ENCODE peak calls at places on chromosomes 7 and 10, in six cellular contexts. C, K, A, E, F and R are unnamed samples.
A peak's percentile ranks its signal among the peaks of the same experiment; 100 is the strongest.

GRCh38 chr7:102834999-102835398 is 77.8 kb upstream of the LRRC17 start:
- DNase-seq in C (no peak), K (no peak), A (peak; percentile 91), E (peak; percentile 63), F (no peak), R (no peak)

GRCh38 chr10:32121648-32122047 is 65.4 kb upstream of the KIF5B start:
- DNase-seq in C (no peak), K (no peak), A (no peak), E (no peak), F (no peak), R (no peak)

GRCh38 chr10:132511692-132512442 is 25.7 kb upstream of the INPP5A start:
- DNase-seq in C (no peak), K (no peak), A (no peak), E (peak; percentile 72), F (no peak), R (no peak)

GRCh38 chr10:24331457-24331856 is 122.5 kb downstream of the KIAA1217 start:
- DNase-seq in C (peak; percentile 51), K (peak; percentile 63), A (peak; percentile 35), E (peak; percentile 94), F (no peak), R (no peak)

GRCh38 chr10:92891885-92892705 is 43.8 kb downstream of the EXOC6 start:
- DNase-seq in C (peak; percentile 50), K (peak; percentile 19), A (peak; percentile 91), E (peak; percentile 74), F (no peak), R (no peak)

GRCh38 chr7:6385110-6385792 is 62.5 kb downstream of the DAGLB start:
- DNase-seq in C (no peak), K (no peak), A (peak; percentile 97), E (peak; percentile 91), F (no peak), R (no peak)

GRCh38 chr10:129888784-129889616 is 75.1 kb downstream of the EBF3 start:
- DNase-seq in C (no peak), K (no peak), A (peak; percentile 15), E (peak; percentile 66), F (no peak), R (no peak)

GRCh38 chr7:40099837-40100236 is 34.6 kb downstream of the MPLKIP start:
- DNase-seq in C (no peak), K (peak; percentile 23), A (no peak), E (no peak), F (no peak), R (no peak)

GRCh38 chr10:133292919-133293809 is 15.5 kb downstream of the TUBGCP2 start:
- DNase-seq in C (no peak), K (no peak), A (peak; percentile 75), E (peak; percentile 48), F (no peak), R (no peak)

GRCh38 chr7:36287371-36288241 is 102.1 kb upstream of the ANLN start:
- DNase-seq in C (no peak), K (no peak), A (no peak), E (no peak), F (peak; percentile 30), R (peak; percentile 24)

GRCh38 chr10:29132821-29133156 is 156.1 kb upstream of the LYZL1 start:
- DNase-seq in C (no peak), K (peak; percentile 38), A (no peak), E (no peak), F (no peak), R (no peak)

GRCh38 chr7:90736968-90737939 is 141.1 kb downstream of the CDK14 start:
- DNase-seq in C (no peak), K (no peak), A (no peak), E (no peak), F (no peak), R (no peak)

GRCh38 chr10:118498623-118499022 is 96.8 kb downstream of the PRLHR start:
- DNase-seq in C (no peak), K (no peak), A (no peak), E (no peak), F (no peak), R (no peak)

GRCh38 chr10:5776881-5777197 is 36.4 kb downstream of the GDI2 start:
- DNase-seq in C (no peak), K (no peak), A (peak; percentile 71), E (peak; percentile 73), F (no peak), R (no peak)

GRCh38 chr7:151833691-151834090 is 43.2 kb downstream of the PRKAG2 start:
- DNase-seq in C (peak; percentile 39), K (no peak), A (no peak), E (no peak), F (no peak), R (no peak)

GRCh38 chr10:80163741-80164341 is 31.3 kb downstream of the PLAC9 start:
- DNase-seq in C (no peak), K (no peak), A (peak; percentile 90), E (peak; percentile 51), F (no peak), R (no peak)

GRCh38 chr7:27166475-27167169 is 1.3 kb upstream of the HOXA9 start:
- DNase-seq in C (peak; percentile 44), K (no peak), A (no peak), E (no peak), F (no peak), R (no peak)

GRCh38 chr7:4247106-4247876 is 434.8 kb upstream of the FOXK1 start:
- DNase-seq in C (no peak), K (no peak), A (no peak), E (no peak), F (no peak), R (no peak)
- H3K9me3 ChIP-seq in C (peaks cover 8% of the 10 kb centered on the region), K (no peaks in the 10 kb centered on the region), A (peaks cover 28% of the 10 kb centered on the region), E (no peaks in the 10 kb centered on the region), F (peaks cover 3% of the 10 kb centered on the region), R (no peaks in the 10 kb centered on the region)

DNA sequence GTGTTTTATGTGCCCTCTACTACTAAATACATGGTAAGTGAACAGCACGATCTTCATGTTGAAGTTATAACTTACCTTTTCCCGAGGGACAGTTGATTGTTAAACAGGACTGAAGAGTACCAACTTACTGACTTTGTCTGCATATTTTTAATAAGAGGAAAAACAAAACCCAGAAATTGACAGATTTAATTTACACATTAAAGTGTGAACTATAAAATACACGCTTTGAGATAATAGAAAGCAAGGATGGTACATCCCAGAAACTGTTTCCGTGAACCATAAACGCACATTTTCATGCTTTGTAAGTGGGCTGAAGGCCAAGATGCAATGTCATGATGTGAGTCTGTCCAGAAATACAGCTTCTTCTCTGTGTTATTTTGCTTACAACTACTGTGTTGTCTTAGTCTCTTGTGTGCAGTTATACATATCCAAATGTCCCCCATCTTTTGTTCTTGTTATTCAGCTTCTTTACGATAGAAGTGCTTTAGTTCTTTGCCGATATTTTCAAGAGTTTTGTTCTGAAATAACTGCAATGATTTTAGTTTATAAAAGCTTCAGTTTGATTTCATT is 190.1 kb downstream of the MLLT10 start:
- DNase-seq in C (no peak), K (no peak), A (peak; percentile 45), E (peak; percentile 50), F (no peak), R (no peak)
- H3K27ac ChIP-seq in C (no peak overlapping the region), K (no peak overlapping the region), A (no peak overlapping the region), E (peak overlapping the region; percentile 95), F (no peak overlapping the region), R (no peak overlapping the region)

GRCh38 chr10:81874878-81875679 is at the start of gene NRG3:
- DNase-seq in C (no peak), K (no peak), A (no peak), E (no peak), F (no peak), R (no peak)
- H3K4me3 ChIP-seq in C (peak within 1 kb of the TSS; percentile 53), K (no peak within 1 kb of the TSS), A (no peak within 1 kb of the TSS), E (peak within 1 kb of the TSS; percentile 42), F (no peak within 1 kb of the TSS), R (no peak within 1 kb of the TSS)

DNA sequence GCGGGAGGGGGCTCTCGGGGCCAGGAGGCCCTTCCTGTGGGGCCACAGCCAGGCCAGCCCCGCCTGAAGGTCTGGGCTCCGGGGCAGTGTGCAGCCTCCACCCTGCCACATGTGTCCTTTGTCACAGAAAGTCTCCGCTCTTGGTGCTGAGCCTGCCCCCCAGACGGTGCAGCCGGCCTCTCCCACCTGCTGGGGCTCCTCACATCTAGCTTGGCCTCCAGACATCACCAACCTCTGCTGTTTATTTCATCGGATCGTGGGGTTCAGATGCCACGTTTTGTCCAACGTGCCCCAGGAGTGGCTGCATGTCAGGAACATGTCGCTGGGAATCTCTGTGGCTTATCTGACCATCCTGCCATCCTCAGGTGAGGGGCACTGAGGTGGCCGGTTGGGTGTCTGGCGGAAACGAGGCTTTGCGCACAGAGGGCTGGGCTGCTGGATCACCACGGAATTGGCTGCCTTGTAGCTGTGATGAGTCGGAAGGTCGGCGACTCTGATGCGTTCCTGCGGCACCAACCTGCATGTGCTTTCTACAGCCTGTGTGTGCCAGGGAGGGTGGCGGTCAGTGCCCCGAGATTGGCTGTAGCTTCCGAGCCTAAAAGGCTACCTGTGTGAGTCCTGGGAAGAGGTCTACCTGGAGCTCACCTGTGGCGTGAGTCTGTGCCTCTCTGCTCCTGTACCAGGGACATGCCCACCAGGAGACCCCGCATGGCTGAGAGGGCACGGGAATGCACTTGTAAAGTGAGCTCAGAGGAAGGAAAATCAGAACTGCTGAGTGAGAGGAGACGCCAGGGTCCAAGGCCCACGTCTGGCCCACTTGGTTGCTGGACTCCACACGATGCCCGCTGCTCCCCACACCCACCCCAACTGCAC is 316.4 kb downstream of the DNAJB6 start:
- DNase-seq in C (no peak), K (no peak), A (no peak), E (no peak), F (no peak), R (no peak)
- H3K9me3 ChIP-seq in C (no peaks in the 10 kb centered on the region), K (no peaks in the 10 kb centered on the region), A (peaks cover 54% of the 10 kb centered on the region), E (no peaks in the 10 kb centered on the region), F (no peaks in the 10 kb centered on the region), R (no peaks in the 10 kb centered on the region)

GRCh38 chr7:13563676-13564075 is 425.8 kb downstream of the ETV1 start:
- DNase-seq in C (no peak), K (no peak), A (no peak), E (no peak), F (no peak), R (no peak)

GRCh38 chr7:13563257-13563656 is 426.2 kb downstream of the ETV1 start:
- DNase-seq in C (no peak), K (no peak), A (no peak), E (no peak), F (no peak), R (no peak)

GRCh38 chr7:13560441-13560840 is 429.0 kb downstream of the ETV1 start:
- DNase-seq in C (no peak), K (no peak), A (peak; percentile 75), E (peak; percentile 10), F (no peak), R (no peak)
- H3K27ac ChIP-seq in C (no peak overlapping the region), K (no peak overlapping the region), A (no peak overlapping the region), E (no peak overlapping the region), F (no peak overlapping the region), R (no peak overlapping the region)

GRCh38 chr7:22355620-22356009 is 1.3 kb downstream of the RAPGEF5 start:
- DNase-seq in C (no peak), K (no peak), A (no peak), E (no peak), F (no peak), R (no peak)
- H3K4me3 ChIP-seq in C (peak overlapping the region; percentile 58), K (no peak overlapping the region), A (no peak overlapping the region), E (no peak overlapping the region), F (no peak overlapping the region), R (no peak overlapping the region)

GRCh38 chr7:153385502-153385901 is 626.0 kb downstream of the ACTR3B start:
- DNase-seq in C (no peak), K (no peak), A (no peak), E (no peak), F (no peak), R (no peak)
- H3K9me3 ChIP-seq in C (no peaks in the 10 kb centered on the region), K (no peaks in the 10 kb centered on the region), A (peaks cover 20% of the 10 kb centered on the region), E (no peaks in the 10 kb centered on the region), F (no peaks in the 10 kb centered on the region), R (no peaks in the 10 kb centered on the region)